ENCODE peak calls at places on chromosomes 13 and 19, in four cellular contexts. X is suprapubic skin, K is cardiac muscle cell, F is uterus. W is an unnamed sample. For H3K4me1, the result is how much of the 10 kb centered on the place peaks cover.

GRCh38 chr19:33303791-33304759 is 1.7 kb upstream of the CEBPA start:
- DNase-seq in X (peak), F (no peak), K (no peak), W (peak)

GRCh38 chr13:25874907-25875306 is 176.9 kb downstream of the SHISA2 start:
- DNase-seq in X (no peak), F (no peak), K (no peak), W (no peak)

GRCh38 chr13:110642291-110642981 is 27.1 kb downstream of the NAXD start:
- DNase-seq in X (no peak), K (no peak), F (no peak), W (no peak)

GRCh38 chr19:15265849-15266248 is 33.6 kb upstream of the EPHX3 start:
- DNase-seq in K (no peak), X (no peak), F (peak), W (no peak)

GRCh38 chr19:28377077-28377476 is 835.9 kb downstream of the UQCRFS1 start:
- DNase-seq in X (no peak), K (peak), F (no peak), W (no peak)

GRCh38 chr13:110758195-110758594 is 44.7 kb downstream of the ING1 start:
- DNase-seq in F (no peak), X (no peak), K (no peak), W (no peak)

GRCh38 chr19:32977269-32977668 is 5.2 kb downstream of the FAAP24 start:
- DNase-seq in X (no peak), K (no peak), F (no peak), W (no peak)

GRCh38 chr19:49852631-49853126 is 1.7 kb downstream of the PTOV1 start:
- DNase-seq in K (no peak), F (no peak), X (no peak), W (no peak)

GRCh38 chr19:34690372-34690771 is 12.9 kb downstream of the ZNF302 start:
- DNase-seq in F (no peak), X (no peak), K (no peak), W (no peak)

GRCh38 chr19:38004505-38005223 is 97.7 kb downstream of the SIPA1L3 start:
- DNase-seq in F (peak), X (peak), K (peak), W (peak)

GRCh38 chr13:42747399-42747873 is 33.9 kb upstream of the FAM216B start:
- DNase-seq in F (no peak), X (no peak), K (no peak), W (no peak)

GRCh38 chr19:41694196-41694595 is 6.1 kb upstream of the CEACAM7 start:
- DNase-seq in X (no peak), K (no peak), F (no peak), W (no peak)

GRCh38 chr19:19209372-19209771 is 2.4 kb upstream of the NCAN start:
- DNase-seq in F (no peak), K (no peak), X (no peak), W (no peak)

GRCh38 chr19:50931023-50931422 is 19.8 kb upstream of the KLK4 start:
- DNase-seq in F (no peak), K (no peak), X (no peak), W (no peak)

GRCh38 chr19:50932690-50933083 is 20.2 kb downstream of the KLK5 start:
- DNase-seq in K (no peak), F (no peak), X (no peak), W (no peak)

GRCh38 chr19:50928841-50929240 is 17.6 kb upstream of the KLK4 start:
- DNase-seq in K (no peak), X (no peak), F (no peak), W (no peak)

GRCh38 chr19:50933640-50934039 is 19.2 kb downstream of the KLK5 start:
- DNase-seq in K (no peak), F (no peak), X (no peak), W (no peak)

GRCh38 chr19:50932018-50932689 is 20.7 kb downstream of the KLK5 start:
- DNase-seq in K (no peak), X (no peak), F (no peak), W (peak)
- H3K27ac ChIP-seq in K (no peak), X (peak), F (no peak), W (peak)

DNA sequence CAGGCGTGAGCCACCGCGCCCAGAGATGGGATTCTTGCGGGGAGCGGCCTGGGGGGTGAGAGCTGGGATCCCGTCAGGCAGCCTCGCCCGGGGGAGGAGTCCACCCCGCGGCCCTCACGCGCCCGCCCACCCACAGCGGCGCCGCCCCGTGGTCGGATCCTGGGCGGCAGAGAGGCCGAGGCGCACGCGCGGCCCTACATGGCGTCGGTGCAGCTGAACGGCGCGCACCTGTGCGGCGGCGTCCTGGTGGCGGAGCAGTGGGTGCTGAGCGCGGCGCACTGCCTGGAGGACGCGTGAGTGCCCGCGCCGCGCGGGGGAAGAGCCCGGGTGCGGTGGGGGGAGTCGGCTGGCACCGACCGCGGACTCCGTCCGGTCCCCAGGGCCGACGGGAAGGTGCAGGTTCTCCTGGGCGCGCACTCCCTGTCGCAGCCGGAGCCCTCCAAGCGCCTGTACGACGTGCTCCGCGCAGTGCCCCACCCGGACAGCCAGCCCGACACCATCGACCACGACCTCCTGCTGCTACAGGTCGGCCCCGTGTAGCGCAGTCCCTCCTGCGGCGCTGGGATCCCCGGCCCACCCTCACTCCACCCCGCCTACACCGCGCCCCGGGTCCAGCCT is 1.1 kb downstream of the CFD start:
- DNase-seq in K (peak), X (no peak), F (no peak), W (no peak)
- H3K4me3 ChIP-seq in K (peak), X (peak), F (no peak), W (peak)

GRCh38 chr13:34900288-34900739 is 41.8 kb upstream of the NBEA start:
- DNase-seq in X (no peak), F (no peak), K (no peak), W (no peak)
- H3K4me1 ChIP-seq in X (under half), F (under half), K (under half), W (under half)

DNA sequence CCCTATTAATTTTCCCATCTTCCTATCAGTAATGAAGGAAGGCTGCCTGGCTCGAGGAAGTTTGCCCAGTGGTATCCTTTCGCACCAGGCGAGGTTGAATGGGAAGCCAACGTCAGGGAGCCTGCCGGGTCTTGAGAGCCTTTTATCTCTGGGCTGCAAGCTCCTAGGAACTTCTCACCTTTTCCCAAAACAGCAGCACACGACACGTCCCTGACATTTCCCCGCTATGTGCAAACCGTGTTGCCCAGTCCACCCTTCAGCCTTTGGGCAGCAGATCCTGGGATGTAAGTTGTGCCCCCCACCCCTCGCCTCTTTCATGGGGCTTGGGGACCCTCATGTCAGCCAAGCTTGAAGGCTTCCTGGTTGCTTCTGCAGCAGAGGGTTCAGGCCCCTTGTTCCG is 179.1 kb downstream of the ZNF536 start:
- DNase-seq in X (no peak), K (no peak), F (no peak), W (no peak)
- H3K27ac ChIP-seq in X (no peak), K (no peak), F (no peak), W (no peak)

GRCh38 chr19:17841371-17841809 is 6.4 kb downstream of the JAK3 start:
- DNase-seq in K (no peak), X (peak), F (no peak), W (no peak)
- H3K4me3 ChIP-seq in K (peak), X (peak), F (no peak), W (peak)

GRCh38 chr19:4086336-4086953 is 19.7 kb upstream of the ZBTB7A start:
- DNase-seq in X (no peak), F (no peak), K (no peak), W (no peak)
- H3K4me1 ChIP-seq in X (under half), F (under half), K (under half), W (under half)

GRCh38 chr13:108213946-108214345 is 1.4 kb downstream of the LIG4 start:
- DNase-seq in F (no peak), K (no peak), X (no peak), W (no peak)
- H3K27ac ChIP-seq in F (no peak), K (no peak), X (no peak), W (peak)